ENCODE peak calls at places on chromosomes 2 and 18, in five cellular contexts. S, N, M, U and Q are unnamed samples.
A peak's percentile ranks its signal among the peaks of the same experiment; 100 is the strongest.

GRCh38 chr2:168976034-168976654 is 55.0 kb downstream of the ABCB11 start:
- DNase-seq in S (no peak), U (no peak), M (peak; percentile 47), N (peak; percentile 15), Q (peak; percentile 5)

GRCh38 chr2:50097118-50097517 is 934.8 kb downstream of the NRXN1 start:
- DNase-seq in S (no peak), U (no peak), N (no peak), M (no peak), Q (no peak)

GRCh38 chr2:108594132-108594981 is 60.1 kb downstream of the LIMS1 start:
- DNase-seq in U (no peak), N (no peak), M (no peak), S (peak; percentile 69), Q (no peak)

GRCh38 chr2:31859959-31860358 is 150.8 kb downstream of the MEMO1 start:
- DNase-seq in M (no peak), N (no peak), U (no peak), S (no peak), Q (no peak)

GRCh38 chr2:108449410-108450200 is 599 bp downstream of the GCC2 start:
- DNase-seq in U (no peak), M (peak; percentile 25), S (peak; percentile 44), N (peak; percentile 87), Q (peak; percentile 40)

GRCh38 chr2:238287702-238288649 is at the start of gene PER2:
- DNase-seq in N (peak; percentile 3), M (no peak), S (peak; percentile 88), U (no peak), Q (peak; percentile 80)

GRCh38 chr2:120881981-120882788 is 146.5 kb downstream of the GLI2 start:
- DNase-seq in S (no peak), U (no peak), N (no peak), M (no peak), Q (no peak)

GRCh38 chr18:58207520-58208152 is 163.6 kb downstream of the NEDD4L start:
- DNase-seq in N (no peak), U (no peak), S (no peak), M (no peak), Q (no peak)

GRCh38 chr2:174686430-174686829 is 77.8 kb downstream of the CHRNA1 start:
- DNase-seq in M (no peak), U (no peak), S (no peak), N (no peak), Q (no peak)

GRCh38 chr18:52392160-52392559 is 52.2 kb downstream of the DCC start:
- DNase-seq in U (no peak), N (peak; percentile 16), S (no peak), M (no peak), Q (no peak)

GRCh38 chr2:37180006-37180639 is 8.3 kb downstream of the SULT6B1 start:
- DNase-seq in S (no peak), M (no peak), N (no peak), U (no peak), Q (no peak)

GRCh38 chr2:235803028-235803427 is 309.2 kb downstream of the AGAP1 start:
- DNase-seq in N (no peak), S (no peak), M (no peak), U (no peak), Q (no peak)

GRCh38 chr2:205650931-205651330 is 31.4 kb upstream of the NRP2 start:
- DNase-seq in M (no peak), N (no peak), U (no peak), S (no peak), Q (no peak)

GRCh38 chr2:234494361-234495075 is 2.4 kb downstream of the ARL4C start:
- DNase-seq in S (peak; percentile 67), U (no peak), M (peak; percentile 80), N (peak; percentile 67), Q (peak; percentile 74)

GRCh38 chr2:236338495-236339184 is 74.4 kb upstream of the ASB18 start:
- DNase-seq in N (peak; percentile 7), U (no peak), M (peak; percentile 40), S (no peak), Q (peak; percentile 27)